ENCODE peak calls at places on chromosomes 3 and 15, in eight cellular contexts. J is HL-60, C is IMR-90, H is natural killer cell, U is right atrium auricular region, T is esophagus squamous epithelium, Y is transverse colon, G is heart left ventricle. B is an unnamed sample.

GRCh38 chr3:185270262-185270955 is 16.6 kb upstream of the EHHADH start:
- DNase-seq in J (no peak), C (peak), H (no peak), U (no peak), T (no peak), Y (peak), G (no peak), B (peak)

GRCh38 chr3:48466386-48467109 is 20.0 kb downstream of the ATRIP start:
- DNase-seq in J (peak), C (no peak), H (no peak), U (no peak), T (no peak), Y (peak), G (peak), B (no peak)

GRCh38 chr3:95511915-95512314 is 1302.5 kb upstream of the EPHA6 start:
- DNase-seq in J (no peak), C (no peak), H (no peak), U (no peak), T (no peak), Y (no peak), G (no peak), B (no peak)

GRCh38 chr3:185335799-185336198 is 27.1 kb upstream of the MAP3K13 start:
- DNase-seq in J (no peak), C (peak), H (no peak), U (no peak), T (no peak), Y (no peak), G (no peak), B (peak)

GRCh38 chr3:4380013-4380412 is 76.8 kb downstream of the SETMAR start:
- DNase-seq in J (no peak), C (no peak), H (no peak), U (no peak), T (no peak), Y (no peak), G (no peak), B (no peak)

GRCh38 chr15:70508561-70509281 is 254.6 kb downstream of the UACA start:
- DNase-seq in J (peak), C (peak), H (no peak), U (no peak), T (no peak), Y (no peak), G (no peak), B (peak)

GRCh38 chr3:171267089-171267488 is 193.1 kb downstream of the TNIK start:
- DNase-seq in J (no peak), C (no peak), H (no peak), U (no peak), T (no peak), Y (no peak), G (no peak), B (no peak)

GRCh38 chr15:58934521-58934920 is 1.0 kb upstream of the SLTM start:
- DNase-seq in J (no peak), C (no peak), H (no peak), U (no peak), T (no peak), Y (no peak), G (no peak), B (no peak)

GRCh38 chr3:197420566-197420965 is 122.2 kb upstream of the DLG1 start:
- DNase-seq in J (no peak), C (no peak), H (no peak), U (no peak), T (no peak), Y (no peak), G (no peak), B (no peak)

GRCh38 chr3:128317698-128318231 is 148.9 kb downstream of the DNAJB8 start:
- DNase-seq in J (no peak), C (no peak), H (no peak), U (no peak), T (no peak), Y (no peak), G (no peak), B (no peak)

GRCh38 chr15:100602064-100602821 is at the start of the genes ASB7 and LINS1:
- DNase-seq in J (peak), C (peak), H (peak), U (peak), T (peak), Y (peak), G (peak), B (peak)

GRCh38 chr3:143360244-143360643 is 240.7 kb downstream of the CHST2 start:
- DNase-seq in J (no peak), C (no peak), H (no peak), U (no peak), T (no peak), Y (no peak), G (no peak), B (peak)

GRCh38 chr3:194134231-194134756 is 1.7 kb upstream of the HES1 start:
- DNase-seq in J (peak), C (no peak), H (peak), U (peak), T (no peak), Y (peak), G (peak), B (peak)

GRCh38 chr15:31362886-31363285 is 36.3 kb downstream of the KLF13 start:
- DNase-seq in J (no peak), C (no peak), H (no peak), U (no peak), T (no peak), Y (no peak), G (no peak), B (no peak)

GRCh38 chr15:65189102-65189740 is 4.1 kb upstream of the CLPX start:
- DNase-seq in J (no peak), C (peak), H (no peak), U (no peak), T (no peak), Y (no peak), G (no peak), B (peak)

GRCh38 chr3:138801792-138802191 is 32.9 kb downstream of the PIK3CB start:
- DNase-seq in J (no peak), C (no peak), H (no peak), U (no peak), T (no peak), Y (no peak), G (no peak), B (no peak)

GRCh38 chr3:151539599-151539998 is 78.7 kb upstream of the IGSF10 start:
- DNase-seq in J (no peak), C (no peak), H (no peak), U (no peak), T (no peak), Y (no peak), G (no peak), B (no peak)

GRCh38 chr3:151548206-151548605 is 87.3 kb upstream of the IGSF10 start:
- DNase-seq in J (no peak), C (no peak), H (no peak), U (no peak), T (no peak), Y (no peak), G (no peak), B (no peak)

GRCh38 chr3:151541184-151541583 is 80.3 kb upstream of the IGSF10 start:
- DNase-seq in J (no peak), C (peak), H (no peak), U (no peak), T (no peak), Y (no peak), G (no peak), B (no peak)

GRCh38 chr3:151538706-151539403 is 78.0 kb upstream of the IGSF10 start:
- DNase-seq in J (peak), C (peak), H (no peak), U (peak), T (no peak), Y (no peak), G (peak), B (peak)

GRCh38 chr3:151544164-151544548 is 83.3 kb upstream of the IGSF10 start:
- DNase-seq in J (no peak), C (no peak), H (no peak), U (no peak), T (no peak), Y (no peak), G (no peak), B (no peak)
- TF ChIP-seq CTCF in J (no peak), C (no peak), H (no peak), U (no peak), T (no peak), Y (no peak), G (no peak), B (no peak)

DNA sequence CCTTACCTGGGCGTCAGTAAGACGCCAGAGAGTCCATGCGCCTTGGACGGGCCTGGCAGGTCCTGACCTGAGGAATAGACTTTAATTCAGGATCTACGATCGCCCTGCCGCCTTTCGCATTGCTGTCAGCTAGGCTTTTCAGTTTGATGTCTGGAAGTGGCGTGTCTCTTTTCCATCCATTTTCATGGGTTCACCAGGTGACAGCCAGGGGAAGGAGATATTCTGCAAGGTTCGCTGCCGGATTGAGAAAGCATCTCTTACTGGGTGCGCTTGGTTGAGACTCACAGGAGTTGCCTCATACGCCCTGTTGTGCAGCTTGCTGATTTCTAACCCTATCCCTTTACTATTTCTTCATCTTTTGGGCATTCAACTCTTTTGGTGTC is 7.4 kb downstream of the EPHA3 start:
- DNase-seq in J (no peak), C (no peak), H (no peak), U (no peak), T (no peak), Y (no peak), G (no peak), B (no peak)
- TF ChIP-seq CTCF in J (no peak), C (no peak), H (no peak), U (no peak), T (no peak), Y (no peak), G (no peak), B (no peak)

GRCh38 chr3:22960326-22960984 is 242.7 kb upstream of the UBE2E2 start:
- DNase-seq in J (peak), C (peak), H (no peak), U (no peak), T (no peak), Y (peak), G (peak), B (peak)
- TF ChIP-seq CTCF in J (peak), C (peak), H (no peak), U (peak), T (peak), Y (peak), G (peak), B (peak)

DNA sequence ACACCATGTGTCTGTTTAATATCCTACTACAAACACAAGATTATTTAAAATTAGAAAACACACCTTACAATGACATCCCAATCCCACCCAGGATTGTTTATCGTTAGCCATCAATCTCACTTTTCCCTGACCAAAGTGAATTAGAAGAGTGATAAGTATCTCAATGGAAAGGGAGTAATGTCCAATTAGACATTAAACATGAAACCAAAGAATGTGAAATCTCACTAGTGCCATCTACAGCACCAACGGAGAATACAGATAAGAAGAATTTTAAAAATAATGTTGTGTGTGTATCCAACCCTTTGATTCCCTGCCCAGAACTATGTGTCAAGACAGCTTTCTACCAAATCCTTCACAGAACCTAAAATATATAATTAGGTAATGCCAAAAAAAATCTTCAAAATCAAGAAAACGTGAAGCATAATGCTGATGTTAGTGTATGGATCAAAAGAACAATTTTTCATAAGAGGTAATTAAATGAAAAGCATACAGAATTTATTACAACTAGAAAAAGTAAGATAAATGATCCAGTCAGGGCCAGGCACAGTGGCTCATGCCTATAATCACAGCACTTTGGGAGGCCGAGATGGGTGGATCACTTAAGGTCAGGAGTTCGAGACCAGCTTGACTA is 64.2 kb downstream of the SCAPER start:
- DNase-seq in J (no peak), C (peak), H (no peak), U (no peak), T (no peak), Y (no peak), G (no peak), B (peak)
- TF ChIP-seq CTCF in J (peak), C (peak), H (peak), U (peak), T (peak), Y (peak), G (peak), B (peak)

GRCh38 chr3:7288133-7288532 is 427.2 kb downstream of the GRM7 start:
- DNase-seq in J (no peak), C (no peak), H (no peak), U (no peak), T (no peak), Y (no peak), G (no peak), B (no peak)

GRCh38 chr3:7289113-7289512 is 428.2 kb downstream of the GRM7 start:
- DNase-seq in J (no peak), C (no peak), H (no peak), U (no peak), T (no peak), Y (no peak), G (no peak), B (no peak)

GRCh38 chr3:7282988-7283387 is 422.1 kb downstream of the GRM7 start:
- DNase-seq in J (no peak), C (no peak), H (no peak), U (no peak), T (no peak), Y (no peak), G (no peak), B (no peak)

GRCh38 chr3:7290062-7290825 is 429.3 kb downstream of the GRM7 start:
- DNase-seq in J (no peak), C (no peak), H (no peak), U (no peak), T (no peak), Y (no peak), G (no peak), B (no peak)

DNA sequence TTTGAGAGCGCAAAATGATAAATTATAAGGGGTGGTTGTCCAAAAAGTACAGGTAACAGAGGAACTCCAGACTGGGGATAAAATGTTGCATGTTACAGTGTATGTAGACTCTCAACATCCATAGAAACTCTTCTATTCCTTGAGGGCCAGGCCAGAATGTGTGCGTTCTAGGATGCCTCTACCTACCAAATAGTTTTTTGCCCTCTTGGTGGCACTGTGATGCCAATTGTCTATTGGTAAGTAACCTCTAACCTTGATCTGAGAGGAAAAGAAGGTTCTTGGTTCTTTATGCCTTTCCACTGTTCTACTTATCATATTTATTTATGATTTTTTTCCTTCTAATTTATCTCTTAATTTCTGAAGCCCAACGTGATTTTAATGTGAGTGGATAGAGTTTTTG is 424.6 kb downstream of the GRM7 start:
- DNase-seq in J (no peak), C (no peak), H (no peak), U (no peak), T (no peak), Y (no peak), G (no peak), B (peak)
- TF ChIP-seq CTCF in J (no peak), C (no peak), H (peak), U (peak), T (no peak), Y (no peak), G (peak), B (no peak)

B was measured in fibroblast of mammary gland.